ENCODE peak calls at places on chromosomes 3 and 15, in nine cellular contexts. One of them, this sample, is unnamed. For H3K4me1, the result is how much of the 10 kb centered on the place peaks cover.

GRCh38 chr3:18284716-18285115 is 140.4 kb downstream of the SATB1 start:
- DNase-seq in right atrium auricular region: no peak
- DNase-seq in PC-3: no peak
- DNase-seq in GM23248: peak
- DNase-seq in left ventricle myocardium inferior: no peak
- DNase-seq in heart right ventricle: no peak
- DNase-seq in small intestine: no peak
- DNase-seq in neuronal stem cell: no peak
- DNase-seq in body of pancreas: no peak
- DNase-seq in this sample: no peak

GRCh38 chr15:39623550-39623931 is 42.7 kb downstream of the THBS1 start:
- DNase-seq in left ventricle myocardium inferior: no peak
- DNase-seq in body of pancreas: no peak
- DNase-seq in right atrium auricular region: no peak
- DNase-seq in neuronal stem cell: no peak
- DNase-seq in GM23248: no peak
- DNase-seq in PC-3: no peak
- DNase-seq in small intestine: peak
- DNase-seq in heart right ventricle: no peak
- DNase-seq in this sample: no peak

GRCh38 chr15:60972866-60973265 is 256.2 kb downstream of the RORA start:
- DNase-seq in body of pancreas: no peak
- DNase-seq in left ventricle myocardium inferior: no peak
- DNase-seq in neuronal stem cell: no peak
- DNase-seq in PC-3: peak
- DNase-seq in GM23248: peak
- DNase-seq in right atrium auricular region: no peak
- DNase-seq in small intestine: no peak
- DNase-seq in heart right ventricle: no peak
- DNase-seq in this sample: no peak

GRCh38 chr3:62873672-62874397 is 1.4 kb downstream of the CADPS start:
- DNase-seq in small intestine: peak
- DNase-seq in GM23248: peak
- DNase-seq in right atrium auricular region: no peak
- DNase-seq in PC-3: no peak
- DNase-seq in left ventricle myocardium inferior: peak
- DNase-seq in heart right ventricle: peak
- DNase-seq in body of pancreas: peak
- DNase-seq in neuronal stem cell: peak
- DNase-seq in this sample: peak

GRCh38 chr15:47384316-47384715 is 333.0 kb upstream of the SEMA6D start:
- DNase-seq in neuronal stem cell: peak
- DNase-seq in body of pancreas: peak
- DNase-seq in GM23248: peak
- DNase-seq in small intestine: no peak
- DNase-seq in PC-3: peak
- DNase-seq in right atrium auricular region: peak
- DNase-seq in left ventricle myocardium inferior: peak
- DNase-seq in heart right ventricle: peak
- DNase-seq in this sample: no peak

GRCh38 chr3:17290894-17291293 is 406.1 kb downstream of the PLCL2 start:
- DNase-seq in left ventricle myocardium inferior: no peak
- DNase-seq in GM23248: peak
- DNase-seq in PC-3: peak
- DNase-seq in right atrium auricular region: no peak
- DNase-seq in heart right ventricle: no peak
- DNase-seq in neuronal stem cell: no peak
- DNase-seq in body of pancreas: no peak
- DNase-seq in small intestine: no peak
- DNase-seq in this sample: no peak

GRCh38 chr3:149291178-149291577 is 42.3 kb downstream of the TM4SF18 start:
- DNase-seq in PC-3: no peak
- DNase-seq in GM23248: no peak
- DNase-seq in heart right ventricle: no peak
- DNase-seq in left ventricle myocardium inferior: no peak
- DNase-seq in body of pancreas: no peak
- DNase-seq in neuronal stem cell: no peak
- DNase-seq in right atrium auricular region: no peak
- DNase-seq in small intestine: no peak
- DNase-seq in this sample: no peak

GRCh38 chr15:72155021-72155621 is 36.9 kb downstream of the SENP8 start:
- DNase-seq in small intestine: peak
- DNase-seq in PC-3: peak
- DNase-seq in right atrium auricular region: peak
- DNase-seq in neuronal stem cell: no peak
- DNase-seq in left ventricle myocardium inferior: peak
- DNase-seq in body of pancreas: peak
- DNase-seq in heart right ventricle: peak
- DNase-seq in GM23248: peak
- DNase-seq in this sample: no peak

GRCh38 chr3:134649106-134649705 is 1.6 kb downstream of the KY start:
- DNase-seq in GM23248: no peak
- DNase-seq in PC-3: no peak
- DNase-seq in left ventricle myocardium inferior: no peak
- DNase-seq in small intestine: no peak
- DNase-seq in heart right ventricle: no peak
- DNase-seq in body of pancreas: no peak
- DNase-seq in right atrium auricular region: no peak
- DNase-seq in neuronal stem cell: no peak
- DNase-seq in this sample: no peak

GRCh38 chr3:157086053-157086761 is 73.7 kb downstream of the CCNL1 start:
- DNase-seq in neuronal stem cell: no peak
- DNase-seq in PC-3: no peak
- DNase-seq in left ventricle myocardium inferior: peak
- DNase-seq in small intestine: no peak
- DNase-seq in body of pancreas: peak
- DNase-seq in right atrium auricular region: no peak
- DNase-seq in GM23248: no peak
- DNase-seq in heart right ventricle: peak
- DNase-seq in this sample: no peak

GRCh38 chr15:100350434-100351226 is 8.9 kb upstream of the ADAMTS17 start:
- DNase-seq in body of pancreas: peak
- DNase-seq in heart right ventricle: no peak
- DNase-seq in PC-3: peak
- DNase-seq in neuronal stem cell: no peak
- DNase-seq in GM23248: peak
- DNase-seq in small intestine: no peak
- DNase-seq in right atrium auricular region: peak
- DNase-seq in left ventricle myocardium inferior: no peak
- DNase-seq in this sample: no peak

GRCh38 chr15:64883097-64883581 is 28.6 kb upstream of the ANKDD1A start:
- DNase-seq in neuronal stem cell: no peak
- DNase-seq in GM23248: peak
- DNase-seq in left ventricle myocardium inferior: no peak
- DNase-seq in small intestine: peak
- DNase-seq in heart right ventricle: no peak
- DNase-seq in body of pancreas: peak
- DNase-seq in PC-3: no peak
- DNase-seq in right atrium auricular region: no peak
- DNase-seq in this sample: no peak

GRCh38 chr3:49689046-49689886 is at the start of the genes MST1 and RNF123:
- DNase-seq in neuronal stem cell: peak
- DNase-seq in GM23248: peak
- DNase-seq in small intestine: peak
- DNase-seq in left ventricle myocardium inferior: peak
- DNase-seq in body of pancreas: peak
- DNase-seq in heart right ventricle: peak
- DNase-seq in PC-3: peak
- DNase-seq in right atrium auricular region: peak
- DNase-seq in this sample: peak

GRCh38 chr15:76377217-76377616 is 40.6 kb downstream of the ISL2 start:
- DNase-seq in neuronal stem cell: no peak
- DNase-seq in right atrium auricular region: no peak
- DNase-seq in small intestine: peak
- DNase-seq in PC-3: no peak
- DNase-seq in GM23248: no peak
- DNase-seq in left ventricle myocardium inferior: no peak
- DNase-seq in body of pancreas: no peak
- DNase-seq in heart right ventricle: no peak
- DNase-seq in this sample: no peak

GRCh38 chr3:43584043-43584826 is 37.6 kb downstream of the ANO10 start:
- DNase-seq in neuronal stem cell: no peak
- DNase-seq in right atrium auricular region: no peak
- DNase-seq in GM23248: peak
- DNase-seq in body of pancreas: no peak
- DNase-seq in heart right ventricle: no peak
- DNase-seq in left ventricle myocardium inferior: no peak
- DNase-seq in PC-3: no peak
- DNase-seq in small intestine: no peak
- DNase-seq in this sample: no peak

GRCh38 chr15:90558182-90558581 is 28.5 kb downstream of the CRTC3 start:
- DNase-seq in left ventricle myocardium inferior: no peak
- DNase-seq in right atrium auricular region: peak
- DNase-seq in body of pancreas: peak
- DNase-seq in PC-3: no peak
- DNase-seq in small intestine: peak
- DNase-seq in neuronal stem cell: no peak
- DNase-seq in GM23248: peak
- DNase-seq in heart right ventricle: no peak
- DNase-seq in this sample: no peak

GRCh38 chr15:90560229-90560771 is 30.6 kb downstream of the CRTC3 start:
- DNase-seq in body of pancreas: peak
- DNase-seq in heart right ventricle: peak
- DNase-seq in right atrium auricular region: peak
- DNase-seq in GM23248: peak
- DNase-seq in small intestine: no peak
- DNase-seq in neuronal stem cell: no peak
- DNase-seq in left ventricle myocardium inferior: peak
- DNase-seq in PC-3: no peak
- DNase-seq in this sample: no peak

GRCh38 chr15:90557147-90557546 is 27.4 kb downstream of the CRTC3 start:
- DNase-seq in left ventricle myocardium inferior: no peak
- DNase-seq in GM23248: no peak
- DNase-seq in PC-3: no peak
- DNase-seq in right atrium auricular region: no peak
- DNase-seq in neuronal stem cell: no peak
- DNase-seq in heart right ventricle: no peak
- DNase-seq in body of pancreas: no peak
- DNase-seq in small intestine: no peak
- DNase-seq in this sample: no peak

GRCh38 chr15:90557651-90558084 is 27.9 kb downstream of the CRTC3 start:
- DNase-seq in right atrium auricular region: peak
- DNase-seq in heart right ventricle: peak
- DNase-seq in left ventricle myocardium inferior: peak
- DNase-seq in GM23248: peak
- DNase-seq in body of pancreas: peak
- DNase-seq in PC-3: no peak
- DNase-seq in small intestine: peak
- DNase-seq in neuronal stem cell: no peak
- DNase-seq in this sample: no peak

GRCh38 chr15:90559119-90559518 is 29.4 kb downstream of the CRTC3 start:
- DNase-seq in small intestine: no peak
- DNase-seq in heart right ventricle: no peak
- DNase-seq in left ventricle myocardium inferior: no peak
- DNase-seq in body of pancreas: no peak
- DNase-seq in right atrium auricular region: no peak
- DNase-seq in GM23248: no peak
- DNase-seq in neuronal stem cell: no peak
- DNase-seq in PC-3: no peak
- DNase-seq in this sample: no peak
- H3K4me1 ChIP-seq in small intestine: under half
- H3K4me1 ChIP-seq in heart right ventricle: half or more
- H3K4me1 ChIP-seq in left ventricle myocardium inferior: half or more
- H3K4me1 ChIP-seq in body of pancreas: half or more
- H3K4me1 ChIP-seq in right atrium auricular region: half or more
- H3K4me1 ChIP-seq in GM23248: half or more
- H3K4me1 ChIP-seq in neuronal stem cell: under half
- H3K4me1 ChIP-seq in PC-3: under half
- H3K4me1 ChIP-seq in this sample: under half

GRCh38 chr3:4264040-4264439 is 39.1 kb upstream of the SETMAR start:
- DNase-seq in right atrium auricular region: no peak
- DNase-seq in neuronal stem cell: no peak
- DNase-seq in PC-3: no peak
- DNase-seq in GM23248: no peak
- DNase-seq in heart right ventricle: no peak
- DNase-seq in small intestine: no peak
- DNase-seq in body of pancreas: no peak
- DNase-seq in left ventricle myocardium inferior: no peak
- DNase-seq in this sample: no peak
- H3K4me1 ChIP-seq in right atrium auricular region: under half
- H3K4me1 ChIP-seq in neuronal stem cell: under half
- H3K4me1 ChIP-seq in PC-3: under half
- H3K4me1 ChIP-seq in GM23248: under half
- H3K4me1 ChIP-seq in heart right ventricle: under half
- H3K4me1 ChIP-seq in small intestine: under half
- H3K4me1 ChIP-seq in body of pancreas: under half
- H3K4me1 ChIP-seq in left ventricle myocardium inferior: under half
- H3K4me1 ChIP-seq in this sample: under half

GRCh38 chr15:90423920-90424319 is 35.9 kb downstream of the IQGAP1 start:
- DNase-seq in PC-3: no peak
- DNase-seq in heart right ventricle: no peak
- DNase-seq in body of pancreas: no peak
- DNase-seq in small intestine: no peak
- DNase-seq in neuronal stem cell: no peak
- DNase-seq in right atrium auricular region: no peak
- DNase-seq in GM23248: no peak
- DNase-seq in left ventricle myocardium inferior: no peak
- DNase-seq in this sample: no peak

GRCh38 chr15:90421527-90421926 is 33.5 kb downstream of the IQGAP1 start:
- DNase-seq in right atrium auricular region: no peak
- DNase-seq in left ventricle myocardium inferior: no peak
- DNase-seq in neuronal stem cell: no peak
- DNase-seq in GM23248: no peak
- DNase-seq in PC-3: no peak
- DNase-seq in heart right ventricle: no peak
- DNase-seq in small intestine: no peak
- DNase-seq in body of pancreas: no peak
- DNase-seq in this sample: no peak

GRCh38 chr15:90420488-90420850 is 32.4 kb downstream of the IQGAP1 start:
- DNase-seq in neuronal stem cell: no peak
- DNase-seq in left ventricle myocardium inferior: no peak
- DNase-seq in body of pancreas: no peak
- DNase-seq in heart right ventricle: no peak
- DNase-seq in PC-3: no peak
- DNase-seq in right atrium auricular region: no peak
- DNase-seq in GM23248: no peak
- DNase-seq in small intestine: no peak
- DNase-seq in this sample: no peak

GRCh38 chr15:90419738-90420487 is 31.9 kb downstream of the IQGAP1 start:
- DNase-seq in small intestine: no peak
- DNase-seq in neuronal stem cell: no peak
- DNase-seq in GM23248: peak
- DNase-seq in body of pancreas: no peak
- DNase-seq in right atrium auricular region: no peak
- DNase-seq in PC-3: peak
- DNase-seq in heart right ventricle: no peak
- DNase-seq in left ventricle myocardium inferior: no peak
- DNase-seq in this sample: no peak

GRCh38 chr15:90422043-90422442 is 34.0 kb downstream of the IQGAP1 start:
- DNase-seq in heart right ventricle: no peak
- DNase-seq in neuronal stem cell: no peak
- DNase-seq in PC-3: no peak
- DNase-seq in small intestine: no peak
- DNase-seq in left ventricle myocardium inferior: no peak
- DNase-seq in right atrium auricular region: no peak
- DNase-seq in GM23248: no peak
- DNase-seq in body of pancreas: no peak
- DNase-seq in this sample: no peak
- H3K4me1 ChIP-seq in heart right ventricle: half or more
- H3K4me1 ChIP-seq in neuronal stem cell: under half
- H3K4me1 ChIP-seq in PC-3: under half
- H3K4me1 ChIP-seq in small intestine: under half
- H3K4me1 ChIP-seq in left ventricle myocardium inferior: half or more
- H3K4me1 ChIP-seq in right atrium auricular region: half or more
- H3K4me1 ChIP-seq in GM23248: half or more
- H3K4me1 ChIP-seq in body of pancreas: half or more
- H3K4me1 ChIP-seq in this sample: under half

GRCh38 chr3:69095636-69096035 is 10.9 kb downstream of the ARL6IP5 start:
- DNase-seq in body of pancreas: no peak
- DNase-seq in heart right ventricle: no peak
- DNase-seq in right atrium auricular region: no peak
- DNase-seq in GM23248: no peak
- DNase-seq in PC-3: no peak
- DNase-seq in neuronal stem cell: no peak
- DNase-seq in small intestine: no peak
- DNase-seq in left ventricle myocardium inferior: no peak
- DNase-seq in this sample: no peak
- H3K4me1 ChIP-seq in body of pancreas: half or more
- H3K4me1 ChIP-seq in heart right ventricle: half or more
- H3K4me1 ChIP-seq in right atrium auricular region: half or more
- H3K4me1 ChIP-seq in GM23248: under half
- H3K4me1 ChIP-seq in PC-3: under half
- H3K4me1 ChIP-seq in neuronal stem cell: under half
- H3K4me1 ChIP-seq in small intestine: under half
- H3K4me1 ChIP-seq in left ventricle myocardium inferior: half or more
- H3K4me1 ChIP-seq in this sample: under half

This sample was measured in iPS DF 6.9.